ENCODE peak calls at places on chromosomes 11 and 22, in six cellular contexts. L is neuronal stem cell, I is mesenchymal stem cell, G is IMR-90, W is mesendoderm, C is H1. S is an unnamed sample. For H3K4me1, the result is how much of the 10 kb centered on the place peaks cover.

GRCh38 chr22:42651134-42651533 is 1.9 kb upstream of the CYB5R3 start:
- DNase-seq in L (no peak), I (peak), G (peak), W (no peak), C (no peak), S (no peak)

GRCh38 chr11:94933225-94934130 is 39.9 kb downstream of the CWC15 start:
- DNase-seq in L (no peak), I (peak), G (peak), W (no peak), C (no peak), S (no peak)

GRCh38 chr11:82939456-82939855 is 37.9 kb downstream of the DDIAS start:
- DNase-seq in L (no peak), I (no peak), G (no peak), W (no peak), C (no peak), S (no peak)

GRCh38 chr11:96091476-96091875 is 167.6 kb upstream of the MTMR2 start:
- DNase-seq in L (no peak), I (no peak), G (peak), W (peak), C (no peak), S (no peak)

GRCh38 chr22:21643533-21644357 is 1.6 kb downstream of the SDF2L1 start:
- DNase-seq in L (no peak), I (no peak), G (no peak), W (no peak), C (no peak), S (no peak)

GRCh38 chr11:62983536-62984199 is 1.1 kb downstream of the SLC22A6 start:
- DNase-seq in L (no peak), I (no peak), G (no peak), W (no peak), C (no peak), S (no peak)

GRCh38 chr11:112525270-112525669 is 264.6 kb upstream of the PLET1 start:
- DNase-seq in L (no peak), I (peak), G (no peak), W (no peak), C (no peak), S (no peak)

GRCh38 chr22:29782061-29782845 is 15.1 kb downstream of the UQCR10 start:
- DNase-seq in L (no peak), I (no peak), G (peak), W (no peak), C (no peak), S (no peak)

GRCh38 chr11:131465746-131466145 is 95.3 kb downstream of the NTM start:
- DNase-seq in L (peak), I (no peak), G (no peak), W (peak), C (peak), S (peak)

DNA sequence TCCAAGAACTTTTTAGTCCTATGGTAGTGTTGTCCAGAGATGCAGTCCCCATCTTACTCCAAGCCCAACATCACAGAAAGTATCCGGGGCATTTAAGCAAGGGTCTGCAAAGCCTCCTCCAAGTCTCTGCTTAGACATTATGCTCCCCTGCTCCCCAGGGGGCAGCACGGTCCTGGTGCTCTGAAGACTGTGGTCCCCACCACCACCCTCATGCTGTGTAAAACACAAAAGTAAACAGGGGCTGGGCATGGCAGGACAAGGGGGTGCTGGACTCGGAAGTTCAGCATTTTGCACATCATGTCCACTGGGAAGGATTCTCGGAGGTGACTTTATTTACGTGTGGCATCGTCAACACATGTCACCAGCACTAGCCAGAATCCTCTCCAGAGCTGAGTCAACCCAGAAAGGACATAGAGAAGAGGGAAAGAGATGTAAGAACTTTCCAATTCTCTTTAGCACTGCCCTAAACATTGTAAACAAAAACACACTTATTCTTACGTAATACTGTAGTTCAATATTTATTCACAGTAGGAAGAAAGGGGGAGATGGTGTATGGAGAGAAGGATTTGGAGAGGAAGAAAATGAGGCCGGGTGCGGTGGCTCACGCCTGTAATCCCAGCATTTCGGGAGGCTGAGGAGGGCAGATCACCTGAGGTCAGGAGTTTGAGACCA is 37.7 kb downstream of the TCIRG1 start:
- DNase-seq in L (no peak), I (peak), G (no peak), W (peak), C (no peak), S (no peak)
- H2BK15ac ChIP-seq in L (no peak), I (no peak), G (no peak), W (no peak), C (no peak), S (no peak)

DNA sequence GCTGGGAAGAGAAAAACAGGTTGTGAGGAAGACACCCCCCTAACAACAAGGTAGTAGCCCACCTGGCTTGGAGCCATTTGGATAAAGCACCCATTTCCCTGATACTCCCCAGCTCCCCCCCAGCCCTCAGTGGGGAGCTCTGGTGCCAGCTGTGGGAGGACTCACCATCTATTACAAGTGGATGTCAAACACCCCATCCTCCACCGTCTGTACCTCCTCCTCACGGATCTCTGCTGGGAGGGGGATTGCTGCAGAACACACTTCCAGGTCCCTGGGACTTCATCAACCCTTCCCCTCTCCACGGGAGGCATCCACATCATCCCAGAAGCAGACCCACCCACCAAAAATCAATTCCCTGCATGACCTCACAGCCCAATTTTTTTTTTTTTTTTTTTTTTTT is 4.1 kb upstream of the NRXN2 start:
- DNase-seq in L (no peak), I (no peak), G (no peak), W (no peak), C (no peak), S (peak)
- H3K4me1 ChIP-seq in L (under half), I (under half), G (under half), W (under half), C (under half), S (under half)

GRCh38 chr11:12162652-12163051 is 52.3 kb downstream of the MICAL2 start:
- DNase-seq in L (no peak), I (no peak), G (no peak), W (no peak), C (no peak), S (no peak)

GRCh38 chr11:12164061-12165014 is 53.9 kb downstream of the MICAL2 start:
- DNase-seq in L (no peak), I (peak), G (peak), W (no peak), C (no peak), S (no peak)

GRCh38 chr11:12161603-12162350 is 51.4 kb downstream of the MICAL2 start:
- DNase-seq in L (no peak), I (no peak), G (no peak), W (no peak), C (no peak), S (no peak)

GRCh38 chr11:12165237-12165875 is 55.0 kb downstream of the MICAL2 start:
- DNase-seq in L (no peak), I (no peak), G (no peak), W (no peak), C (no peak), S (no peak)

GRCh38 chr11:12163181-12163841 is 52.9 kb downstream of the MICAL2 start:
- DNase-seq in L (no peak), I (peak), G (peak), W (peak), C (no peak), S (no peak)
- H2BK120ac ChIP-seq in L (no peak), I (no peak), G (peak), W (no peak), C (no peak), S (no peak)

GRCh38 chr11:72541224-72541974 is 107.1 kb upstream of the CLPB start:
- DNase-seq in L (no peak), I (no peak), G (no peak), W (no peak), C (no peak), S (no peak)
- H2BK15ac ChIP-seq in L (no peak), I (no peak), G (no peak), W (no peak), C (no peak), S (no peak)